ENCODE peak calls at places on chromosomes 2 and 18, in four cellular contexts. D, V, A and F are unnamed samples.
A peak's percentile ranks its signal among the peaks of the same experiment; 100 is the strongest.

GRCh38 chr2:101619191-101619591 is 78.3 kb upstream of the MAP4K4 start:
- DNase-seq in A (no peak), D (no peak), V (no peak), F (no peak)

GRCh38 chr2:62306751-62307468 is 111.0 kb downstream of the B3GNT2 start:
- DNase-seq in D (no peak), A (no peak), V (peak; percentile 72), F (no peak)

GRCh38 chr2:201402651-201403573 is 45.8 kb upstream of the FLACC1 start:
- DNase-seq in D (no peak), A (no peak), V (no peak), F (no peak)

GRCh38 chr2:157052685-157053224 is 204.8 kb upstream of the GALNT5 start:
- DNase-seq in D (no peak), A (peak; percentile 24), V (peak; percentile 44), F (no peak)

GRCh38 chr18:33472554-33472953 is 32.0 kb upstream of the CCDC178 start:
- DNase-seq in A (no peak), V (no peak), D (no peak), F (no peak)

GRCh38 chr18:44731160-44731865 is 50.6 kb downstream of the SETBP1 start:
- DNase-seq in D (no peak), A (no peak), V (no peak), F (no peak)

GRCh38 chr2:13113016-13113415 is 396.3 kb downstream of the TRIB2 start:
- DNase-seq in V (no peak), A (no peak), D (no peak), F (no peak)

GRCh38 chr2:126902152-126902835 is 3.6 kb downstream of the TEX51 start:
- DNase-seq in V (no peak), D (no peak), A (no peak), F (peak; percentile 61)

GRCh38 chr2:189022492-189022891 is 48.3 kb downstream of the COL3A1 start:
- DNase-seq in A (peak; percentile 71), D (no peak), V (no peak), F (no peak)

GRCh38 chr2:27448381-27448780 is 6.2 kb downstream of the KRTCAP3 start:
- DNase-seq in V (no peak), D (no peak), A (no peak), F (no peak)

GRCh38 chr2:174335605-174336402 is 1.1 kb downstream of the SP9 start:
- DNase-seq in D (no peak), V (no peak), A (peak; percentile 46), F (no peak)

GRCh38 chr18:51660316-51660715 is 462.8 kb upstream of the MEX3C start:
- DNase-seq in V (no peak), D (no peak), A (no peak), F (no peak)

GRCh38 chr2:196750977-196751631 is 48.4 kb downstream of the GTF3C3 start:
- DNase-seq in A (peak; percentile 43), V (peak; percentile 44), D (peak; percentile 52), F (no peak)

GRCh38 chr2:128654404-128654803 is 335.7 kb upstream of the HS6ST1 start:
- DNase-seq in A (no peak), V (no peak), D (no peak), F (no peak)

GRCh38 chr2:239743206-239743605 is 281.9 kb downstream of the NDUFA10 start:
- DNase-seq in A (no peak), V (no peak), D (no peak), F (no peak)

GRCh38 chr2:216698895-216699294 is 3.5 kb upstream of the IGFBP5 start:
- DNase-seq in V (peak; percentile 68), A (peak; percentile 31), D (no peak), F (no peak)

GRCh38 chr2:26968001-26968400 is 2.4 kb upstream of the MAPRE3 start:
- DNase-seq in D (no peak), A (no peak), V (no peak), F (no peak)

GRCh38 chr2:231672617-231673347 is 35.5 kb upstream of the PTMA start:
- DNase-seq in A (no peak), D (no peak), V (no peak), F (peak; percentile 83)